ENCODE peak calls at places on chromosomes 12 and 14, in four cellular contexts. K is astrocyte, X is NT2/D1, G is PC-3. V is an unnamed sample. For H3K4me1, the result is how much of the 10 kb centered on the place peaks cover.

GRCh38 chr14:100785626-100786025 is 40.3 kb upstream of the MEG3 start:
- DNase-seq in K (no peak), X (no peak), G (no peak), V (no peak)

GRCh38 chr12:21775130-21775920 is 819 bp upstream of the KCNJ8 start:
- DNase-seq in X (no peak), G (no peak), K (no peak), V (no peak)

GRCh38 chr14:95335071-95335470 is 15.4 kb upstream of the CLMN start:
- DNase-seq in K (no peak), G (no peak), X (no peak), V (no peak)

GRCh38 chr12:19065223-19065622 is 64.3 kb upstream of the PLEKHA5 start:
- DNase-seq in G (no peak), K (no peak), X (no peak), V (no peak)

GRCh38 chr12:108637631-108638030 is 3.9 kb upstream of the SELPLG start:
- DNase-seq in K (no peak), X (no peak), G (no peak), V (no peak)

GRCh38 chr14:73784988-73785313 is 66.7 kb upstream of the PTGR2 start:
- DNase-seq in G (no peak), K (no peak), X (no peak), V (no peak)

GRCh38 chr12:59040651-59041050 is 120.3 kb upstream of the LRIG3 start:
- DNase-seq in K (peak), G (peak), X (peak), V (no peak)

GRCh38 chr12:95623554-95624170 is 72.4 kb upstream of the USP44 start:
- DNase-seq in K (peak), X (peak), G (peak), V (peak)

GRCh38 chr12:27539191-27539631 is 15.2 kb downstream of the PPFIBP1 start:
- DNase-seq in X (no peak), G (peak), K (no peak), V (no peak)

GRCh38 chr14:44438936-44439335 is 68.1 kb downstream of the FSCB start:
- DNase-seq in K (no peak), G (peak), X (no peak), V (no peak)

GRCh38 chr14:50363734-50364113 is 33.0 kb downstream of the CDKL1 start:
- DNase-seq in G (no peak), X (no peak), K (no peak), V (peak)

GRCh38 chr14:69580009-69580577 is 5.4 kb upstream of the CCDC177 start:
- DNase-seq in X (peak), K (peak), G (peak), V (peak)

GRCh38 chr14:68789798-68790655 is 2.8 kb downstream of the ZFP36L1 start:
- DNase-seq in X (no peak), K (no peak), G (no peak), V (no peak)

GRCh38 chr12:113880993-113881392 is 85.1 kb downstream of the RBM19 start:
- DNase-seq in X (no peak), G (no peak), K (no peak), V (no peak)

GRCh38 chr14:61101803-61102548 is 120.9 kb downstream of the SLC38A6 start:
- DNase-seq in X (peak), K (peak), G (peak), V (peak)

GRCh38 chr14:53968756-53969155 is 12.1 kb upstream of the BMP4 start:
- DNase-seq in X (no peak), K (no peak), G (no peak), V (no peak)

GRCh38 chr12:110249716-110250225 is 31.3 kb upstream of the ATP2A2 start:
- DNase-seq in X (no peak), G (no peak), K (no peak), V (no peak)

GRCh38 chr12:46956451-46957035 is 122.9 kb upstream of the PCED1B start:
- DNase-seq in K (no peak), G (no peak), X (no peak), V (no peak)

GRCh38 chr12:115155665-115156645 is 472.0 kb upstream of the TBX3 start:
- DNase-seq in K (peak), X (peak), G (peak), V (no peak)

GRCh38 chr14:69573205-69573840 is 1.3 kb downstream of the CCDC177 start:
- DNase-seq in G (no peak), K (no peak), X (no peak), V (no peak)

GRCh38 chr12:28023156-28023887 is 50.8 kb upstream of the PTHLH start:
- DNase-seq in X (no peak), K (peak), G (peak), V (no peak)

GRCh38 chr14:21913759-21914158 is 240.1 kb upstream of the OR4E1 start:
- DNase-seq in G (peak), X (peak), K (peak), V (peak)

GRCh38 chr12:76921891-76922664 is 43.3 kb upstream of the CSRP2 start:
- DNase-seq in G (no peak), K (no peak), X (no peak), V (no peak)

GRCh38 chr12:112979281-112979680 is 962 bp downstream of the OAS2 start:
- DNase-seq in X (no peak), K (no peak), G (peak), V (no peak)

GRCh38 chr14:81980601-81981310 is 447.1 kb upstream of the SEL1L start:
- DNase-seq in X (no peak), K (no peak), G (no peak), V (no peak)

GRCh38 chr12:31974673-31975072 is 15.5 kb downstream of the RESF1 start:
- DNase-seq in G (no peak), X (no peak), K (no peak), V (no peak)

GRCh38 chr14:54524410-54524809 is 14.7 kb downstream of the CGRRF1 start:
- DNase-seq in K (no peak), G (no peak), X (no peak), V (no peak)

GRCh38 chr14:60304509-60304908 is 55.5 kb downstream of the PPM1A start:
- DNase-seq in X (no peak), G (no peak), K (no peak), V (no peak)

GRCh38 chr14:63413009-63413408 is 94.3 kb upstream of the GPHB5 start:
- DNase-seq in X (no peak), K (no peak), G (no peak), V (no peak)

GRCh38 chr12:45232771-45233372 is 17.0 kb downstream of the ANO6 start:
- DNase-seq in K (peak), X (peak), G (peak), V (no peak)

GRCh38 chr12:32312049-32312670 is 87.2 kb upstream of the FGD4 start:
- DNase-seq in K (peak), X (peak), G (peak), V (peak)

GRCh38 chr14:79831198-79831890 is 380.0 kb downstream of the DIO2 start:
- DNase-seq in X (no peak), K (no peak), G (no peak), V (no peak)

GRCh38 chr12:44876554-44877275 is 600 bp upstream of the NELL2 start:
- DNase-seq in K (peak), G (peak), X (peak), V (peak)

GRCh38 chr14:103576371-103577024 is 13.7 kb downstream of the COA8 start:
- DNase-seq in K (peak), G (peak), X (no peak), V (no peak)

GRCh38 chr12:95715177-95715576 is 75.4 kb downstream of the NTN4 start:
- DNase-seq in K (no peak), X (no peak), G (no peak), V (no peak)

GRCh38 chr14:77322209-77322902 is 1.5 kb downstream of the GSTZ1 start:
- DNase-seq in X (no peak), G (no peak), K (no peak), V (peak)

GRCh38 chr12:89893972-89894706 is 185.5 kb upstream of the ATP2B1 start:
- DNase-seq in G (peak), K (peak), X (no peak), V (no peak)

GRCh38 chr12:112303004-112303403 is 79.2 kb downstream of the HECTD4 start:
- DNase-seq in X (peak), K (peak), G (peak), V (no peak)

GRCh38 chr12:116421785-116422538 is 137.2 kb upstream of the MAP1LC3B2 start:
- DNase-seq in X (no peak), K (no peak), G (no peak), V (no peak)

GRCh38 chr14:75279153-75279738 is 618 bp downstream of the FOS start:
- DNase-seq in K (peak), G (no peak), X (no peak), V (peak)
- H3K9ac ChIP-seq in K (peak), G (peak), X (peak), V (peak)

DNA sequence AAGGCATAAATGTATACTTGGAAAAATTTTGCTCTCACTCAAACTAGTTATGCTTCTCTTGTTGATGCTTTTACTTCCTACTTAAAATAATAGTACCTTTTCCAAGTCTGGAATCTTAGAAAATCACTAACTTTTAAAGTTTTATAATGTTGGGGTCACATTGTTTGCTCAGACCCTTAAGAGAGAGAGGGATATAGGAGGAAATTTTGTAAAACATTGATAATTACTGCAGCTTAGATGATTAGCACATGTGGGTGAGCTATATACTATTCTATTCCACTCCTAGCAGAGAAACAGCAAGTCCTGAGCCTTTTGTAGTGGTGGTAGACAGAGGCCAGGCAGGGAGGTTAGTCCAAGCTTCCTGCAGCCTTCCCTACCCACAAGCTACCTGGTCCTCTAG is 13.4 kb downstream of the EID3 start:
- DNase-seq in K (no peak), X (no peak), G (no peak), V (no peak)
- H3K4me1 ChIP-seq in K (under half), X (under half), G (under half), V (under half)

DNA sequence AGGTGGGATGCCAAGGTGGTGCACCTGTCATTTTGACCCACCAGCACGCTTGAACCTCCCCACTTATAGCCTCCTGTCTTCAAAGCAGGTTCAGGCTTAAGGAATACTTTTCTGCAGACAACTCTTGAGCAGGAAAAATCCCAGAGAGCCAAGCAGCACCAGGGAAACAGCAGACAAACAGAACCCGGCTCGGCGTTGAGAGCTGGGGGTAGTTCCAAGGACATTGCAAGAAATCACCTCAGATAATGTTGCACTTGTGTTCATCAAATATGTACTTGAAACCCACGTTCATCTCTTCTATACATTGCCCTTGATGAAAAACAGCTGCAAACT is 203.6 kb downstream of the PPM1H start:
- DNase-seq in K (no peak), G (no peak), X (no peak), V (no peak)
- H3K9ac ChIP-seq in K (peak), G (no peak), X (no peak), V (no peak)

GRCh38 chr12:94614288-94614721 is 36.1 kb downstream of the TMCC3 start:
- DNase-seq in X (peak), K (no peak), G (peak), V (no peak)
- H3K4me1 ChIP-seq in X (under half), K (under half), G (half or more), V (under half)

GRCh38 chr14:105196228-105196960 is 15.3 kb upstream of the NUDT14 start:
- DNase-seq in G (no peak), X (no peak), K (no peak), V (no peak)
- H3K9ac ChIP-seq in G (no peak), X (peak), K (no peak), V (no peak)

DNA sequence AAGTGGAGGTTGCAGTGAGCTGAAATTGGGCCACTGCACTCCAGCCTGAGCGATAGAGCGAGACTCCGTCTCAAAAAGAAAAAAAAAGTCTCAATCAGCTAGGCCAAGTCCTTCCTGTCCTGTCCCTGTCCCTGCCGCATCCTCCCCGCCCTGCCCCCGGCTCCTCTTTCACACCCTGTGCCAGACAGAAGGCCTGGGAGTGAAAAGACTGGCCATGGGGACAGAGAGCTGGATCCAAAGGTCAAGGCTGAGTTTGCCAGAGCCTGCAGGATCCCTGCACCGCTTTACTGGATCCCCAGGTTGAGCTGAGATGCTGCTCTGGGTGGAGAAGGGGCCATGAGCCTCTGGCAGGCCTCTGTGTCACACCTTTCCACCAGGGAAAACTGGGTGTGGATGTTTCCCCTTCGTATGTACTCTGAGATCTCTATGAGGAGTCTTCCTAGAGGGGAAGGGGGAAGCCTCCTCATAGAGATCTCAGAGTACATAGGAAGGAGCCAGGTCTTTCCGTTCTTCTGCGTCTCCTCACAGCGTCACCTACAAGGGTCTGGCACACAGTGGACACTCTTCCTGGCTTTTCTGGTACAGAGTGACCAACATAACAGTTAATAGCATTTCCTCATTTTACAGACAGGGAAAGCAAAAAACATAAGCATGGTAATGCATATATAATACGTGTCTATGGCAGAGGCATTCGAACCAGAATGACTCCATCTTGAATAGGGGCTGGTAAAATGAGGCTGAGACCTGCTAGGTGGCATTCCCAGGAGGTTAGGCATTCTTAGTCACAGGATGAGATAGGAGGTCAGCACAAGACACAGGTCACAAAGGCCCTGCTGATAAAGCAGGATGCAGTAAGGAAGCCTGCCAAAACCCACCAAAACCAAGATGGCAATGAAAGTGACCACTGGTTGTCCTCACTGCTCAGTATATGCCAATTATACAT is 35.1 kb downstream of the NINJ2 start:
- DNase-seq in X (no peak), G (no peak), K (no peak), V (no peak)
- H3K4me1 ChIP-seq in X (under half), G (under half), K (under half), V (under half)

DNA sequence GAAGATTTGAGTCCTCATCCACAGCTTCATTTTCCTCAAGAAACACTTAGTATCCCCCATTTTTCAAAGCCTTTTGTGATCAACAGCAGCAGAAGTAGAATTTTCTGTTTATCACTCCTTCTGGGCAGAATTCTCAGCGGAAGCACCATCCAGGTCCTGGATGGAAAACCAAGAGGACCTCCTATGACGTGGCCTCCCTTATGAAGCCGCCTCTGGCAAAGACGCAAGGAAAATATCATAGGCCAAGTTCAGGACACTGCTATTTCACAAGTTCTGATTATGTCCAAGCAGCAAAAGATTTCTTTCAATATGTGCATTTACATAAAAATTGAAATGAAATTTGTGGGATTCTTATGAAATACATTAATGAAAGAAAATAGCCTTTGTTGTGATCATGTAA is 315.0 kb downstream of the SEC23A start:
- DNase-seq in X (no peak), G (no peak), K (no peak), V (no peak)
- H3K9ac ChIP-seq in X (no peak), G (no peak), K (no peak), V (no peak)

GRCh38 chr12:106248177-106248848 is 493 bp upstream of the CKAP4 start:
- DNase-seq in G (peak), K (peak), X (no peak), V (no peak)

GRCh38 chr12:106246891-106247730 is 709 bp downstream of the CKAP4 start:
- DNase-seq in X (no peak), G (peak), K (no peak), V (no peak)

GRCh38 chr12:106248849-106249371 is 1.1 kb upstream of the CKAP4 start:
- DNase-seq in X (no peak), G (peak), K (peak), V (no peak)

GRCh38 chr12:106249411-106250135 is 1.8 kb upstream of the CKAP4 start:
- DNase-seq in X (no peak), G (no peak), K (no peak), V (peak)

DNA sequence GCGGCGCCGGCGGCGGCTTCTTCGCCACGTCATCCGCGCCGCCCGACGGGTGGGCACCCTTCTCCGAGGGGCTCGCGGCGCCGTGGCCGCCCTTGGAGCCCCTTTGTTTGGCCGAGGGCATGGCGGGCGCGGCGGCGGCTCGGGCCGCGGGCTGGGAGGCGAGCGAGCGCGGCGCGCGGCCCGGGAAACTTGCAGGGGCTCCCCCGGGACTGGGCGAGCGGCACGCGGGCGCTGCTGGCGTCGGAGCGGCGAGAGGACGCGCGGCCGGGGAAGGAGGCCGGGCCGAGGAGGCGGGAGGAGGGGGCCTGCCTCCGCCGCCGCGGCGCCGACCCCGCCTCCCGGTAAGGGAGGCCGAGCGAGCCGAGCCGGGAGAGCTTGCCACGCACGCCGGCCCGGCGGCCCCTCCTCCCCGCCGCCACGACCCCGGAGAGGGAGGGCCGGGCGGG is at the start of gene CKAP4:
- DNase-seq in X (peak), K (peak), G (peak), V (no peak)
- H3K4me1 ChIP-seq in X (under half), K (under half), G (under half), V (under half)